ENCODE peak calls at places on chromosomes 4 and X, in seven cellular contexts. A is mesendoderm, M is SK-N-SH, U is NT2/D1, I is HCT116, N is endodermal cell, H is GM23248. G is an unnamed sample. For H3K36me3 and H3K4me1, the result is how much of the 10 kb centered on the place peaks cover.

GRCh38 chrX:1581132-1581531 is 10.3 kb upstream of the AKAP17A start:
- DNase-seq in M (peak), N (peak), U (peak), I (no peak), A (peak), H (peak), G (peak)

GRCh38 chr4:535924-536281 is 36.9 kb downstream of the PIGG start:
- DNase-seq in H (no peak), M (no peak), I (no peak), N (no peak), U (no peak), A (no peak), G (no peak)

GRCh38 chr4:100016191-100016590 is 66.1 kb upstream of the H2AZ1 start:
- DNase-seq in N (no peak), U (no peak), I (no peak), M (no peak), A (no peak), H (no peak), G (peak)

GRCh38 chrX:65987856-65988255 is 52.0 kb downstream of the VSIG4 start:
- DNase-seq in I (no peak), N (no peak), H (no peak), U (no peak), M (no peak), A (no peak), G (no peak)

GRCh38 chrX:75522565-75523411 is at the start of gene ZDHHC15:
- DNase-seq in A (peak), M (peak), H (peak), U (peak), N (peak), I (no peak), G (peak)

GRCh38 chr4:91621446-91621845 is 682.3 kb upstream of the GRID2 start:
- DNase-seq in H (no peak), I (no peak), M (no peak), U (no peak), N (no peak), A (no peak), G (no peak)

GRCh38 chr4:184280591-184281071 is 63.0 kb upstream of the ENPP6 start:
- DNase-seq in H (no peak), I (no peak), N (no peak), M (no peak), U (no peak), A (no peak), G (no peak)

GRCh38 chr4:185035284-185035683 is 17.0 kb downstream of the HELT start:
- DNase-seq in I (no peak), A (no peak), M (no peak), U (no peak), H (no peak), N (no peak), G (no peak)

GRCh38 chr4:121034010-121034409 is 38.3 kb downstream of the NDNF start:
- DNase-seq in H (peak), N (no peak), U (no peak), I (no peak), A (no peak), M (no peak), G (peak)

GRCh38 chr4:74311696-74312313 is 3.5 kb downstream of the EPGN start:
- DNase-seq in A (peak), N (no peak), H (peak), M (peak), U (peak), I (peak), G (peak)

GRCh38 chrX:38036471-38036870 is 30.1 kb downstream of the SYTL5 start:
- DNase-seq in U (no peak), A (no peak), N (no peak), H (peak), M (no peak), I (no peak), G (no peak)

GRCh38 chr4:48141048-48141447 is 7.0 kb upstream of the TXK start:
- DNase-seq in M (peak), N (no peak), U (no peak), H (peak), A (peak), I (no peak), G (peak)

GRCh38 chr4:41505161-41505653 is 32.8 kb upstream of the LIMCH1 start:
- DNase-seq in A (no peak), M (peak), U (no peak), I (no peak), H (peak), N (no peak), G (peak)

GRCh38 chr4:160129439-160129838 is 1026.6 kb downstream of the RAPGEF2 start:
- DNase-seq in N (no peak), U (no peak), M (no peak), A (peak), H (no peak), I (peak), G (peak)

GRCh38 chrX:134365923-134366322 is 94.0 kb upstream of the HPRT1 start:
- DNase-seq in U (no peak), A (no peak), H (no peak), N (no peak), I (no peak), M (no peak), G (no peak)

DNA sequence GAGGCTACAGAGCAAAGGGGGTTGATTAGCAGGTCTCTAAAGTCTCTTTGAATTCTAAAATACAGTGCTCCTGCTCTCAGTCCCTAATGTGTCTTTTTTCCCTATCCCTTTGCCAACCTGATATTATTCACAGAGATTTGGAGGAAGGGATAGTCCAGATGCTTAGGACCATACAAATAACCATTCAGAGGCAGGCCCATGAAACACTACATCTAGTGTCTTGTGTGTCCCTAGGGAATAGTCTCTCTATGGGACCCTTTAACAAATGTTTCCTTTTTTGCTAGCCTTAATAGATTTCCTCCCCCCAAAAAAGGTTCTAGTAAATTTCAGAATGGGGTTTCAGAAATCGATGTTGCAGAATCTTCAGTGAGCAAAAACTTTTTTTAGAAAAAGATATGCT is 1.7 kb downstream of the NR0B1 start:
- DNase-seq in A (no peak), N (no peak), U (no peak), H (no peak), M (no peak), I (no peak), G (no peak)
- H3K36me3 ChIP-seq in A (under half), N (under half), U (under half), H (under half), M (under half), I (under half), G (under half)

GRCh38 chr4:137688651-137689050 is 156.4 kb upstream of the PCDH18 start:
- DNase-seq in I (no peak), H (no peak), N (no peak), M (no peak), U (no peak), A (no peak), G (no peak)

DNA sequence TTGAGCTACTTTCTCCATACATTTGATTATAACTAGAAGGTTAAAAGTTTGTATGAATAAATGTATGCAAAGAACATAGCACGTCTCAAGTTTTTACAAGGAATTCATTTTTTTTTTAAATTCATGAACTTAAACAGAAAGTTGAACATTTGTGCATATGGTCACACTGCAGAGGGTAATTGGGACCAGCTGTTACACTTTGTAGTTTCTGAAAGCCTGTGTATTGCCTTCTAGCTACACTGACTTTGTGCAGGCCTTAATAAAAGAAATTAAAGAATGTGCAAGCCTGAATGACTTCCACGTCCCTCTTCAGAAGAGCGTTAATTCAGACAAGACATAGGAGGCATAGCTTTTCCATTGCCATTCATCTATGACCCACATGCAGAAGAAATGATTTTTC is 153.1 kb upstream of the PCDH18 start:
- DNase-seq in H (peak), M (peak), N (no peak), A (no peak), I (no peak), U (no peak), G (peak)
- H3K9ac ChIP-seq in H (no peak), M (no peak), N (no peak), A (no peak), I (no peak), U (no peak), G (no peak)

DNA sequence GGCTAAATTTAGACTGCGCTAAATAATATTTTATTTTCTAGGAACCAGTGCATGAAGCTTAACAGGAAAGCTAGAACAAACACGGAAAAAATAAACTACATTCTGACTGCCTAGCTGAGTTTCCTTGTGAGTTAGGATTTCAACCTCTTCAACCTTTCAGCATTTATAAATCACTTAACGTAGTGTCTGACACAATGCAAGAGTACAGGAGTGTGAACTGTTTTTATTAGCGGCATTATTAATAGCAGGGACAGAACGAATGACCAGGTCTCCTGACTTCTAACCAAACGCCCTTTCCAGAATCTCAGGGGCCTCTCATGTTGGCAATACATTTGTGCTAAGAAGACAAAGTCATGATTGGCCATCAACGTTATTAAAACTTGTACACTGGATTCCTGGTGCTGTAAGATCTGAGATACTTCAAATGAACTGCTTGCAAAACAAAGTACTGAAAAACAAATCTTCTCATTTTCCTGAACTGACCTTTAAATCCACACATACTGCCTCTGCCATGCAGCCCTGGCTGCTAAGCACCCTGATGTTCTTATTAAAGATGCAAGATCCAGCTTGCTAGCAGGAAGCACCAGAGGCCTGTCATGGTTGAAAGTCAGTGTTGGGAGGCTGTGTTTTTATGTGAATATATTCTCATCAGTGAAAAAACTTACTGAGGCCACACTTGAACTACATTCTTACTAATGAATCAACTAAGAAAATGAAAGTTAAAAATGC is 380.4 kb upstream of the CPEB2 start:
- DNase-seq in U (no peak), A (no peak), H (no peak), I (no peak), M (no peak), N (no peak), G (no peak)
- H3K4me1 ChIP-seq in U (under half), A (under half), H (under half), I (under half), M (under half), N (under half), G (under half)

GRCh38 chr4:129676934-129677333 is 581.0 kb downstream of the C4orf33 start:
- DNase-seq in U (no peak), I (no peak), M (no peak), N (no peak), H (no peak), A (no peak), G (no peak)
- H3K36me3 ChIP-seq in U (under half), I (under half), M (under half), N (under half), H (under half), A (under half), G (under half)

GRCh38 chr4:119204898-119205297 is 7.6 kb upstream of the USP53 start:
- DNase-seq in N (no peak), A (no peak), H (no peak), M (no peak), U (no peak), I (no peak), G (no peak)
- H3K9ac ChIP-seq in N (no peak), A (no peak), H (no peak), M (no peak), U (no peak), I (no peak), G (peak)

DNA sequence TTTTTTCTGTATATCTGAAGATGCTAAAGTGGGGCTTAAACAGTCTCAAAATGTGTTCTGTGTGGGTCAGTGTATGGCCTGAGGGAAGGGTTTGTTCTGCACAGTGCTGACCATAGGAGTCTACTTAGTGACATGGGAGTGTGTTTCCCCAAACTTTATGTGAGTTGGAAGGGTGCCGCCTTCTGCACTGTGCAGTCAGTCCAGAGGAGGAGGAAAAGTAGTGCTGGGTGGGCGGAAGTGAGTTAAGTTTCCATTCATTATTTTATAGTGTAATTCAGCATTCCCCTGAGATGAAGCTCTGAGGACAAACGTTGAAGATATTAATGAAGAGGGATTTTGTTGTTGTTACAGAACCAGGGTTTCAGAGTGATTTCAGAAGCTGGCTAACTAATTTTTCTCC is 2.9 kb downstream of the CHST7 start:
- DNase-seq in I (no peak), A (no peak), N (no peak), U (no peak), M (no peak), H (peak), G (no peak)
- H3K4me1 ChIP-seq in I (under half), A (under half), N (under half), U (under half), M (under half), H (under half), G (under half)

DNA sequence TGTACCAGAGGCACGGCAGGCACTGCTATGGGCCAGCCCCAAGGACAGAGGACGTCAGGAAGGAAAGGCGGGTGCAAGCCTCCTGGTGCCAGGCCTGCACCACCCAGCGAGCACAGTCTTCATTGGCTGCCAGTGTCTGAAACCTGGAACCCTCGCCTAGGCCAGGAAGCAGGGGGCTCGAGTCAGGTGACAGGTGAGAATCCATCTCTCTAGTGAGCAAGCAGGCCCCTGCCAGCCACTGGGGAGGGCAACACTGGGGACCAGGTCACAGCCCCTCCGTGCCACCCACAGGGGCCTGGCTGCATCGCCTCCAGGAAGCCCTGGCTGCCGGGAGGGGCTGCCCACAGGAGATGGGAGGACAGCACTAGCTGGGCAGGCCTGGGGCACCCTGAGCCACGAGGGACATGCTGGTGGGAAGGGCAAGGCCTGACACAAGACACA is 6.9 kb upstream of the HAUS3 start:
- DNase-seq in I (no peak), A (no peak), N (no peak), M (peak), H (no peak), U (no peak), G (no peak)
- H3K36me3 ChIP-seq in I (under half), A (under half), N (under half), M (under half), H (under half), U (under half), G (half or more)

DNA sequence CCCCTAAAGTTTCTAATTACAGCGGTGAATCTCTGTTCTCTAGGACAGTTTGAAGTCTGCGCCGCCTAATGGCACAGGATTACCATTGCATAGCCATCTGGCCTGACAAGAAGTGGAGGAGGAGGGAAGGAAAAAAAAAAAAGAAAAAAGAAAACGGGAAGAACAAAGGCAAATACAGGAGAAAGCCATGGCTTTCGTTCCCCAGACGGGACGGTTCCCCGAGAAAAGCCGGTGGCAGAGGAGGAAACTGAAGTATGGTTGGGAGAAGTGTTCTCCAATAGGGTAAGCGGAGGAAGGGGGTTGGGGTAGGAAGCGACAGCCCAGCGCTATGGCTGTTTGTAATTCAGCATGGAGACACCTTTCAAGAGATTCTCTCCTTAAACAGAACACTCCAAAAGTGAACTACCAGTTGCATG is 80.8 kb downstream of the HMGN5 start:
- DNase-seq in H (peak), U (peak), A (peak), N (peak), I (no peak), M (peak), G (peak)
- H3K9ac ChIP-seq in H (peak), U (peak), A (peak), N (peak), I (peak), M (no peak), G (peak)

DNA sequence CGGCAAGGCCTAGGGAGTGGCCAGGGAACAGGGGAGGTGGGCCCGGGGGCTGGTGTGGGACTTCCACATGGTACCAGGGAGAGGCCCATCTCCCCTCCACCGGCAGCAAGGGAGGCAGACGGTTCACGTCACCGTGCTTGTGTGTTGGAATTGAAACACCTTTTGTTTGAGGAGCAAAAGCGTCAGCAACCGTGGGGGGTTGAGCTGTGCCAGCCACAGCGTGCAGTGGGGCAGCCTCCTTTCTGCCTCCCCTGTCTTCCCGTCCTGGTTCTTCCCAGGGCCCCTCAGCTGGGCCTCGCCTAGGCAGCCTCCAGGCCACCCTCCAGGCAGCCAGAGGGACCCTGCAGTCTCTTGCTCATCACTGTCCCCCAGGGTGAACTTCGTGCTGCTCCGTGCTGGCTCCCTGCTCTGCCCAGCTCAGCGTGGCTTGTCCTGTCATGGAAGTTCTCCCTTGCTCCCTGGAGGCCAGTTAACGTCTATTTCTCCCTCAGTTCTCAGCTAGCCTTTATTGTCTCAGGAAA is 32.1 kb upstream of the HGFAC start:
- DNase-seq in M (no peak), U (no peak), H (no peak), I (no peak), N (peak), A (no peak), G (no peak)
- H3K4me1 ChIP-seq in M (under half), U (under half), H (under half), I (under half), N (under half), A (under half), G (under half)